ENCODE peak calls at places on chromosomes 12 and 14, in seven cellular contexts. T, X, Y, Z, N, F and M are unnamed samples.
A peak's percentile ranks its signal among the peaks of the same experiment; 100 is the strongest.

GRCh38 chr14:103228076-103228806 is 105.0 kb downstream of the TNFAIP2 start:
- DNase-seq in F (no peak), Y (no peak), T (no peak), Z (no peak), N (no peak), X (no peak), M (no peak)

GRCh38 chr14:23910081-23910875 is 43.3 kb upstream of the DHRS4 start:
- DNase-seq in Z (peak; percentile 52), F (peak; percentile 49), N (peak; percentile 70), X (peak; percentile 65), Y (no peak), T (peak; percentile 13), M (peak; percentile 90)

GRCh38 chr14:71388336-71388735 is 481.1 kb downstream of the PCNX1 start:
- DNase-seq in T (no peak), F (no peak), Z (no peak), Y (no peak), X (no peak), N (no peak), M (no peak)

GRCh38 chr12:64273527-64274403 is 51.7 kb upstream of the KICS2 start:
- DNase-seq in Z (peak; percentile 28), F (peak; percentile 12), Y (no peak), T (no peak), X (peak; percentile 24), N (peak; percentile 39), M (peak; percentile 60)

GRCh38 chr12:78229491-78230209 is 399.0 kb downstream of the NAV3 start:
- DNase-seq in Z (peak; percentile 50), N (peak; percentile 19), T (no peak), X (no peak), Y (no peak), F (peak; percentile 58), M (peak; percentile 69)

GRCh38 chr12:3195859-3196483 is 118.8 kb downstream of the TSPAN9 start:
- DNase-seq in Y (no peak), N (no peak), X (no peak), T (no peak), F (no peak), Z (no peak), M (no peak)

GRCh38 chr12:44960856-44961255 is 84.7 kb upstream of the NELL2 start:
- DNase-seq in X (no peak), Z (no peak), Y (no peak), F (no peak), T (no peak), N (no peak), M (peak; percentile 64)

GRCh38 chr12:92987846-92988621 is 58.9 kb upstream of the EEA1 start:
- DNase-seq in X (no peak), Z (no peak), Y (no peak), F (no peak), N (peak; percentile 35), T (no peak), M (peak; percentile 27)

GRCh38 chr12:12029653-12030052 is 41.1 kb upstream of the BCL2L14 start:
- DNase-seq in Z (no peak), N (no peak), Y (no peak), T (no peak), X (no peak), F (no peak), M (no peak)

GRCh38 chr14:52279405-52279804 is 11.9 kb downstream of the PTGDR start:
- DNase-seq in X (peak; percentile 34), N (peak; percentile 69), Z (no peak), Y (no peak), F (peak; percentile 62), T (no peak), M (no peak)

GRCh38 chr14:59490756-59491155 is 6.4 kb downstream of the JKAMP start:
- DNase-seq in X (no peak), N (no peak), T (no peak), Y (no peak), F (no peak), Z (no peak), M (no peak)

GRCh38 chr12:108616941-108617858 is 16.5 kb downstream of the SELPLG start:
- DNase-seq in T (no peak), Y (peak; percentile 75), N (no peak), F (peak; percentile 37), X (no peak), Z (no peak), M (no peak)

GRCh38 chr12:127620956-127621355 is 646.0 kb upstream of the TMEM132C start:
- DNase-seq in Z (no peak), X (no peak), F (no peak), N (no peak), T (no peak), Y (no peak), M (no peak)

GRCh38 chr12:57763881-57764661 is 2.8 kb downstream of the CYP27B1 start:
- DNase-seq in F (no peak), X (no peak), N (no peak), Y (no peak), Z (no peak), T (no peak), M (no peak)

GRCh38 chr12:89566615-89567014 is 40.8 kb upstream of the POC1B start:
- DNase-seq in Y (no peak), T (no peak), Z (no peak), X (no peak), N (no peak), F (peak; percentile 43), M (no peak)

GRCh38 chr12:12294215-12295005 is 27.6 kb upstream of the LRP6 start:
- DNase-seq in T (no peak), Y (no peak), N (no peak), F (no peak), Z (no peak), X (peak; percentile 24), M (peak; percentile 30)